ENCODE peak calls at places on chromosomes 11 and 22, in four cellular contexts. O is activated T-cell treated with anti-CD3 and anti-CD28 coated beads, Interleukin-2, amount 50 U/mL, for 72 hours; B is AG04450; F is activated CD8-positive, alpha-beta memory T cell treated with anti-CD3 and anti-CD28 coated beads, Interleukin-2, amount 50 U/mL, for 4 hours. A is an unnamed sample.

GRCh38 chr11:119622454-119623143 is 106.4 kb downstream of the NECTIN1 start:
- DNase-seq in O (no peak), B (no peak), F (no peak), A (no peak)

GRCh38 chr22:50548046-50548912 is 2.6 kb downstream of the KLHDC7B start:
- DNase-seq in O (peak; percentile 70), B (no peak), F (peak; percentile 61), A (no peak)

GRCh38 chr22:45009881-45010531 is at the start of gene PHF21B:
- DNase-seq in O (peak; percentile 56), B (no peak), F (no peak), A (peak; percentile 79)

GRCh38 chr22:23302171-23303002 is 122.1 kb downstream of the BCR start:
- DNase-seq in O (no peak), B (no peak), F (no peak), A (no peak)

GRCh38 chr11:73894725-73895335 is 18.0 kb downstream of the PAAF1 start:
- DNase-seq in O (no peak), B (peak; percentile 6), F (no peak), A (no peak)

GRCh38 chr22:30867746-30868662 is 100.6 kb downstream of the MORC2 start:
- DNase-seq in O (no peak), B (no peak), F (no peak), A (no peak)

GRCh38 chr11:59437770-59438169 is 1.5 kb downstream of the OR5A1 start:
- DNase-seq in O (no peak), B (no peak), F (no peak), A (no peak)

GRCh38 chr11:7651140-7651551 is 22.2 kb downstream of the CYB5R2 start:
- DNase-seq in O (no peak), B (no peak), F (no peak), A (no peak)

GRCh38 chr11:122439911-122440782 is 215.4 kb upstream of the UBASH3B start:
- DNase-seq in O (no peak), B (no peak), F (no peak), A (no peak)

GRCh38 chr11:74681686-74682651 is 49.3 kb downstream of the CHRDL2 start:
- DNase-seq in O (no peak), B (no peak), F (no peak), A (no peak)

GRCh38 chr22:28137036-28137435 is 218.0 kb upstream of the PITPNB start:
- DNase-seq in O (no peak), B (no peak), F (no peak), A (no peak)

GRCh38 chr22:18000441-18001039 is 23.8 kb downstream of the MICAL3 start:
- DNase-seq in O (peak; percentile 21), B (no peak), F (peak; percentile 29), A (peak; percentile 34)

GRCh38 chr11:532512-533048 is 2.8 kb downstream of the HRAS start:
- DNase-seq in O (no peak), B (no peak), F (no peak), A (no peak)

GRCh38 chr22:43992331-43992821 is 31.7 kb upstream of the PARVB start:
- DNase-seq in O (no peak), B (no peak), F (no peak), A (no peak)

GRCh38 chr11:62137881-62138629 is 14.2 kb downstream of the INCENP start:
- DNase-seq in O (no peak), B (no peak), F (no peak), A (no peak)

A was measured in SK-N-DZ.